ENCODE peak calls at places on chromosomes 13 and 19, in five cellular contexts. One of them, this sample, is unnamed.

GRCh38 chr19:18915639-18916038 is 3.5 kb downstream of the COPE start:
- DNase-seq in tibial artery: no peak
- DNase-seq in AG04449: no peak
- DNase-seq in caudate nucleus: peak
- DNase-seq in OCI-LY7: peak
- DNase-seq in this sample: no peak

GRCh38 chr13:83048419-83048818 is 833.9 kb downstream of the SLITRK1 start:
- DNase-seq in tibial artery: no peak
- DNase-seq in AG04449: no peak
- DNase-seq in caudate nucleus: no peak
- DNase-seq in OCI-LY7: no peak
- DNase-seq in this sample: no peak

GRCh38 chr19:11612816-11613511 is 15.7 kb downstream of the ZNF627 start:
- DNase-seq in tibial artery: no peak
- DNase-seq in AG04449: no peak
- DNase-seq in caudate nucleus: no peak
- DNase-seq in OCI-LY7: peak
- DNase-seq in this sample: no peak

GRCh38 chr13:25990801-25991200 is 61.0 kb downstream of the SHISA2 start:
- DNase-seq in tibial artery: no peak
- DNase-seq in AG04449: no peak
- DNase-seq in caudate nucleus: no peak
- DNase-seq in OCI-LY7: no peak
- DNase-seq in this sample: no peak

GRCh38 chr13:39779337-39780270 is 124.1 kb downstream of the COG6 start:
- DNase-seq in tibial artery: no peak
- DNase-seq in AG04449: no peak
- DNase-seq in caudate nucleus: no peak
- DNase-seq in OCI-LY7: no peak
- DNase-seq in this sample: no peak

GRCh38 chr19:55210120-55210493 is 806 bp upstream of the PTPRH start:
- DNase-seq in tibial artery: no peak
- DNase-seq in AG04449: peak
- DNase-seq in caudate nucleus: no peak
- DNase-seq in OCI-LY7: no peak
- DNase-seq in this sample: peak

GRCh38 chr13:45737571-45738002 is 35.5 kb downstream of the CBY2 start:
- DNase-seq in tibial artery: no peak
- DNase-seq in AG04449: no peak
- DNase-seq in caudate nucleus: no peak
- DNase-seq in OCI-LY7: peak
- DNase-seq in this sample: no peak

GRCh38 chr19:3075605-3076431 is 13.5 kb upstream of the TLE5 start:
- DNase-seq in tibial artery: no peak
- DNase-seq in AG04449: no peak
- DNase-seq in caudate nucleus: peak
- DNase-seq in OCI-LY7: peak
- DNase-seq in this sample: no peak

GRCh38 chr19:29967623-29968022 is 25.6 kb downstream of the URI1 start:
- DNase-seq in tibial artery: no peak
- DNase-seq in AG04449: no peak
- DNase-seq in caudate nucleus: no peak
- DNase-seq in OCI-LY7: no peak
- DNase-seq in this sample: no peak

GRCh38 chr13:64083811-64084210 is 2668.2 kb upstream of the PCDH20 start:
- DNase-seq in tibial artery: no peak
- DNase-seq in AG04449: no peak
- DNase-seq in caudate nucleus: no peak
- DNase-seq in OCI-LY7: no peak
- DNase-seq in this sample: no peak

GRCh38 chr13:51603716-51604115 is 19.5 kb downstream of the WDFY2 start:
- DNase-seq in tibial artery: no peak
- DNase-seq in AG04449: no peak
- DNase-seq in caudate nucleus: no peak
- DNase-seq in OCI-LY7: no peak
- DNase-seq in this sample: no peak

GRCh38 chr19:18815673-18816072 is 16.1 kb upstream of the UPF1 start:
- DNase-seq in tibial artery: no peak
- DNase-seq in AG04449: no peak
- DNase-seq in caudate nucleus: no peak
- DNase-seq in OCI-LY7: no peak
- DNase-seq in this sample: no peak

GRCh38 chr19:35142531-35143230 is 374 bp upstream of the FXYD7 start:
- DNase-seq in tibial artery: peak
- DNase-seq in AG04449: no peak
- DNase-seq in caudate nucleus: peak
- DNase-seq in OCI-LY7: peak
- DNase-seq in this sample: no peak

GRCh38 chr13:71751074-71751473 is 115.9 kb downstream of the DACH1 start:
- DNase-seq in tibial artery: no peak
- DNase-seq in AG04449: no peak
- DNase-seq in caudate nucleus: no peak
- DNase-seq in OCI-LY7: no peak
- DNase-seq in this sample: peak